ENCODE peak calls at places on chromosome 10, in eight cellular contexts. I is AG04450, H is lower lobe of right lung, K is gastrocnemius medialis, E is GM23248, T is neural progenitor cell, R is testis, M is tibial artery. C is an unnamed sample.

GRCh38 chr10:12559578-12560178 is 210.3 kb downstream of the CAMK1D start:
- DNase-seq in H (no peak), R (no peak), K (no peak), I (no peak), E (no peak), T (no peak), M (no peak), C (no peak)

GRCh38 chr10:69733791-69734261 is 67.9 kb upstream of the COL13A1 start:
- DNase-seq in I (no peak), M (no peak), E (peak), K (no peak), R (no peak), T (no peak), H (no peak), C (no peak)

GRCh38 chr10:113131611-113132330 is 181.7 kb downstream of the TCF7L2 start:
- DNase-seq in R (no peak), H (no peak), M (peak), I (peak), E (peak), K (no peak), T (peak), C (no peak)

GRCh38 chr10:86524225-86524982 is 2.8 kb upstream of the WAPL start:
- DNase-seq in R (no peak), E (no peak), H (no peak), I (no peak), M (no peak), K (no peak), T (no peak), C (no peak)

GRCh38 chr10:30536578-30536977 is 93.0 kb downstream of the LYZL2 start:
- DNase-seq in M (no peak), T (no peak), H (no peak), I (no peak), R (no peak), E (no peak), K (no peak), C (no peak)

GRCh38 chr10:121526040-121526790 is 72.0 kb downstream of the FGFR2 start:
- DNase-seq in I (no peak), E (no peak), K (no peak), R (no peak), T (peak), H (no peak), M (no peak), C (no peak)

GRCh38 chr10:114045071-114045737 is 1.5 kb downstream of the ADRB1 start:
- DNase-seq in T (peak), K (no peak), I (no peak), H (peak), R (peak), M (no peak), E (peak), C (no peak)

GRCh38 chr10:106679314-106679713 is 485.2 kb downstream of the SORCS1 start:
- DNase-seq in K (no peak), T (no peak), H (no peak), M (no peak), R (no peak), E (no peak), I (no peak), C (no peak)

GRCh38 chr10:129969528-129970264 is 5.6 kb upstream of the EBF3 start:
- DNase-seq in I (no peak), K (no peak), R (no peak), E (no peak), T (peak), H (peak), M (no peak), C (no peak)

GRCh38 chr10:110372656-110373055 is 67.9 kb upstream of the SMNDC1 start:
- DNase-seq in I (no peak), K (no peak), E (no peak), R (no peak), H (no peak), M (no peak), T (no peak), C (no peak)
- H3K27ac ChIP-seq in I (no peak), K (no peak), E (no peak), R (no peak), H (no peak), M (no peak), T (no peak), C (peak)

GRCh38 chr10:98433371-98433770 is 13.4 kb downstream of the HPS1 start:
- DNase-seq in T (no peak), M (no peak), E (no peak), R (no peak), I (no peak), H (no peak), K (no peak), C (no peak)

GRCh38 chr10:98433881-98434732 is 12.6 kb downstream of the HPS1 start:
- DNase-seq in K (no peak), I (peak), M (no peak), H (no peak), T (no peak), E (peak), R (no peak), C (no peak)

GRCh38 chr10:98432330-98432729 is 14.4 kb downstream of the HPS1 start:
- DNase-seq in R (no peak), T (no peak), M (no peak), E (no peak), K (no peak), I (no peak), H (no peak), C (no peak)

GRCh38 chr10:98436704-98437103 is 10.0 kb downstream of the HPS1 start:
- DNase-seq in T (no peak), M (no peak), K (no peak), E (no peak), I (no peak), R (no peak), H (no peak), C (no peak)

DNA sequence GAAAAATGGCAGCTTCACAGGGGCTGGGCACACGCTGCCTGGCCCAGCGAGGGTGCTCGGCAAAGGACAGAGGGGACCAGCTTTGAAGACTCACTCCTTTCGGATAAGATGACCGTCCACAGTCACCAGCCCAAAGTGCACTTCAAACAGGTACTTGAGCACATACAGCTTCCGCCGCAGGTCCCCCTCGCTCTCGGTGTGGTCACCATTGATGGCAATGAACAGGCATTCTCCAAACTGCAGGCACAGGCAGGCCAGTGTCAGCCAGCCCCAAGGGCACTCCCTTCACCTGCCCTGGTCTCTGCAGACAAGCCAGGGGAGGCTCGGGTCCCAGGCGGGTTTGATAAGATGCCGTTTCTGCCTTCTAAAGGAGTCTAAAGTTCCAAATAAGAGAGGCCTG is 11.6 kb downstream of the HPS1 start:
- DNase-seq in I (no peak), K (no peak), H (no peak), E (no peak), R (no peak), M (no peak), T (no peak), C (no peak)
- H3K27ac ChIP-seq in I (no peak), K (no peak), H (no peak), E (no peak), R (no peak), M (no peak), T (no peak), C (no peak)

DNA sequence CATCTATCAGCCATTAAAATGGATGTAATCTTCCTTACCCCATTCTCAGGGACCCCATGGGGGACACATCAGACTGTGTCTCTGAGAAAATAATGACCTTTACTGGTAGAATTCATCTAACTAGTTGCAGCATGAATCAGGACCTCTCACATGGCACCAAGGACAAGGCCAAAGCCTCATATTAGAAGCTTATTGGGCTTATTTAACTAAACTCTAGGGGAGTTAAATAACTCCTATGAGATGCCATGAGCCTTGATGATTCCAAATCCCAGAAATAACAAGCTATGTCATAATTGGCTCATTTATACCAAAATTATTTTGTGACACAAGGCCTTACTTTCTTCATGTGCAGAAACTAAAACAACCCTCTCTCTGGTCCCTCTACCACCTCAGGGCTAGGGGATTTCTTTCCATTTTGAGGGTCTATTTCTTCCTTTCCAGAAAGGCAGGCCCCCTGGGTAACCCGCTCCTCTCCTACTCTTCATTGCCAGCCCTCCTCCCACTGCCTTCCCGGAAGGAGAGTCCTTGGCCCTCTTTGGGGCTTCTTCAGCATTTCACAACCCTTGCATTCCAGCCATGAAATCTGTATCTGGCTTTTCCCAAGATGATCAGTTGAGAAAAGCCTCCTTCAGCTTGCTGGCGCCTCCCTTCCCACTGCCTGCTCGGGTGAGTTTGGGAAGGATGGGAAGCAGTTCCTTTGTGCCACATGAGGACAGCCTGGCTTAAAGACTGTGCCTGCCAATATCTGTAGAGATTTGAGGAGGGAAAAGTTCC is 41.8 kb upstream of the TRIM8 start:
- DNase-seq in K (peak), M (peak), R (peak), I (no peak), H (no peak), E (peak), T (no peak), C (no peak)
- H3K27ac ChIP-seq in K (peak), M (peak), R (peak), I (peak), H (peak), E (peak), T (no peak), C (no peak)

DNA sequence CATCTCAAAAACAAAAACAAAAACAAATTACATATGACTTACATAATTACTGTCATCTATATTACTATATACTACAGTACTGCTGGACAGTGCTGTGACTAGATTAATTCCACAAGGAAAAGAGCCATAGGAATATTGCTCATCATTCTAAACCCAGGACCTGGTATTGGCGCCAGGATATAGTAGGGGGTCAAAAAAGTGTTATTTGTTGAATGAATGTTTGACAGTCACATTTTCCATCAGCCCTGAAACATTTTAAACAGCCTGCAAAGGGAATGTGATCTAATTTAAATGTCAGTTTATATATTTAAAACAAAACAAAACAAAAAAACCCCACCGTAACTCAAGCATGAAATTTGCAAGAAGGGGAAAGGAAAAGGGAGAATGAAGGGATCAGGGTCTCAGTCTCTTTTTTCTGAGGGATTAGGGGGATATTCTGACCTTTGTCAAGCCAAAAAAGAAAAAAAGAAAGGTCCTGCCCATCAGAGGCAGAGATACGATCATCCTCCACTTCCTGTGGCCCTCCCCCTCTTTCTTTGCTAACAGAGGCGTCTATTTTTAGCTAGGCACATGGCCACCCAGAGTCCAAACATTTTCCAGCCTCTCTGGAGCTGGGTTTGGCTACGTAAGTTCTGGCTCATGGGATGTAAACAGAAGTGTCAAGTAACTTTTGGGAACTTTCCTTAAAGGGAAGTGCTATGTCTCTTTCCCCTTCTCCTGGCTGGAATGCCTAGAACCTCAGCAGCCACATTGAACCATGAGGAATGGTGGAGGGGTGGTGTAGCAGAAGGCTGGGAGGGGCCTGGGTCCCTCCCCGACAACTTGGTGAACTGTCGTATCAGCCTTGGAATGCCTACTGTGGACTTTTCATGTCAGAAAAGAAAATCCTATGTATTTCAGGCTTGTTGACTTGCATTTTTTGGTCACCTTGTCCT is 44.6 kb upstream of the DLG5 start:
- DNase-seq in H (no peak), M (peak), E (peak), R (peak), T (peak), I (peak), K (peak), C (no peak)
- H3K27ac ChIP-seq in H (peak), M (peak), E (peak), R (no peak), T (peak), I (peak), K (peak), C (peak)

DNA sequence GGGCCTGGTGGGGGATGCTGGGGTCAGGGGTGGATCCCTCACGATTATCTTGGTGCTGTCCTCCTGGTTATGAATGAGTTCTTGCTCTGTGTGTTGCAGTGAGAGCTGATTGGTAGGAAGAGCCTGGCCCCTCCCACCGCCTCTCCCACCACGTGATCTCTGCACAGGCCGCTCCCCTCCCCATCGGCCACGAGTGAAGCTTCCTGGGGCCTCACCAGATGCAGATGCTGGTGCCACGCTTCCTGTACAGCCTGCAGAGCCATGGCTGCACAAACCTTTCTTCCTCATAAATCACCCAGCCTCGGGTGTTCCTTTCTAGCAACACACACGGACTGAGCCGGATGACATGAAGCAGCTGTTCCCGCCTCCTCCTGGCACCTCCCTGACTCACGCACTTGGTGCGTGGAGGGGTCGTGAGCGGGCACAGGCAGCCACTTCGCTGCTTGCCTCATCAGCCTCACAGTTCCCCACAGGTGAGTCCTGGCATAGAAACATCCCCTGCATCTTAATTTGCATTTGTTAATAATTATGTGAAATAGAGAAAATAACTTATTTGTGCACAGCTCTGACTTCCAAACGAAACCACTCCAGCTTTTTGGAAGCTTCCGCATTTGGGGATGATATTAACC is 210.8 kb downstream of the ADARB2 start:
- DNase-seq in K (no peak), I (no peak), E (no peak), M (no peak), R (peak), T (no peak), H (no peak), C (no peak)
- H3K27ac ChIP-seq in K (no peak), I (no peak), E (no peak), M (no peak), R (no peak), T (no peak), H (no peak), C (no peak)

GRCh38 chr10:97165499-97165898 is 20.3 kb downstream of the SLIT1 start:
- DNase-seq in E (no peak), H (no peak), K (no peak), M (no peak), R (no peak), T (no peak), I (no peak), C (no peak)

GRCh38 chr10:97168645-97169044 is 17.1 kb downstream of the SLIT1 start:
- DNase-seq in K (no peak), T (no peak), H (no peak), R (no peak), M (no peak), E (no peak), I (no peak), C (no peak)

GRCh38 chr10:97159906-97160305 is 25.9 kb downstream of the SLIT1 start:
- DNase-seq in K (no peak), E (no peak), M (no peak), T (no peak), I (no peak), H (no peak), R (no peak), C (no peak)

GRCh38 chr10:97163646-97164535 is 21.9 kb downstream of the SLIT1 start:
- DNase-seq in I (no peak), T (peak), E (no peak), R (no peak), H (no peak), M (no peak), K (no peak), C (no peak)

GRCh38 chr10:97163141-97163540 is 22.6 kb downstream of the SLIT1 start:
- DNase-seq in K (no peak), I (no peak), H (no peak), T (no peak), E (no peak), R (no peak), M (no peak), C (no peak)
- H3K27ac ChIP-seq in K (no peak), I (no peak), H (no peak), T (no peak), E (no peak), R (no peak), M (no peak), C (no peak)

DNA sequence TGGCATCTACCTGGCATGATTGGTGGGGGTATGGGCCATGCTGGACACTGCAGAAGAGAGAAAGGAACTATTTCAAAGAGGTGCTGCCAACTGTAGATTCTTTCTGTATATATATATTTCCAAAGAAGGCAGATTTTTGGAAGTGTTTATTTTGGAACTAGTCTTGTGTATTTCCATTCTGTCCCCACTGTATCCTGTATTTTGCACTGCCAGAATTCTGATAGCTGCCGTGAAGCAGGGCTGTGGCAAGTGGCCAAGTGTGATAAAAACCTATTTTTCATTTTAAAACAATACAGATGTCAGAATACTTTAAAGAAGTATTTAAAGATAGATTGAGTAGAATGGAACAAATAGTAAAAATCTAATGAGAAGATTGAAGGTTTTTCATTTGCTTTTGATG is 17.1 kb downstream of the MCU start:
- DNase-seq in H (no peak), T (no peak), R (no peak), E (no peak), M (no peak), K (no peak), I (no peak), C (no peak)
- H3K27ac ChIP-seq in H (no peak), T (no peak), R (no peak), E (no peak), M (peak), K (peak), I (no peak), C (no peak)

DNA sequence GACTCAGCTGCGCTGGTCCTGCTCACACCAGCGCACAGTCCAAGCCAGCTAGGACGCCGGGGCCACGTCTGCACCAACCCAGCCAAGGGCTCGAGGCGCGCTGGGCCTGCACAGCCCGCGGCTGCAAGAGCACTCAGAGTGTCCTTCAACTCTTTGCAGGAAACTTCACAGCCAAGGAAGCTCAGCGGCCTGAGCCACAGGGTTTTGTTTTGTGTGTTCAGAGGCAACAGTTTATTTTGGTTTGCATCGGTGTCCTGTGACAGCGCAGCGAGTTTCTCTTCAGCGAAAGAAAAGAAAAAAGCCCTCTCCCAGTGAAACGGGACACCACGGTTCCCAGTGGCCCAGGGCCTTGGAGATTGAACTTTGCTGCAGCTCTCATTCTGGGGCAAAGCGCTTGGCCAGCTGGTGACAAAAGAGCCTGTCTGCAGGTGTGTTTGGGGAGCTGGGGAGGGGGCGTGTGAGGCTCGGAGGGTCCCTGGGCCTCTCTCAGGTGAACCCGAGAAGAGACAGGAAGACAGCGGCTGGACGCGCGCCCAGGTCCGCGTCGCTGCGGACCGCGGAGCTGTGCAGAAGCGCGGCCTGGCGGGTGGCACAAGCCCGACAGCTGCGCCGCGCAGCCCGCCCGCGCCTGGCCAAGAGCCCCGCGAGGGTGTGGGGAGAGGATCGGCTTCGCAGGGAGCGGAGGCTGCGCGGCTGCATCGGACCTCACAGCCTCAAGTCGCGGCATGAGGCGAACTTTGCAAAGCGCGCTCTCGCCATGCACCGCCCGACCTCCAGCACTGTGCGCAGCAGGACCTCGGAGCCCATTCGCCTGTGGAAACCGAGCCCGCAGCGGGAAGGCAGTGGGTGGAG is 922 bp downstream of the CXCL12 start:
- DNase-seq in K (no peak), T (peak), I (no peak), H (no peak), M (peak), R (peak), E (peak), C (peak)
- H3K27ac ChIP-seq in K (peak), T (no peak), I (no peak), H (peak), M (peak), R (no peak), E (peak), C (no peak)

C was measured in RWPE2.